ENCODE peak calls at places on chromosomes 6 and 20, in nine cellular contexts. I, Z, H, W, R, E, Q, S and Y are unnamed samples.

GRCh38 chr20:22789661-22790060 is 205.3 kb upstream of the FOXA2 start:
- DNase-seq in R (no peak), H (no peak), W (no peak), I (no peak), E (no peak), Q (no peak), Z (no peak), S (peak), Y (no peak)

GRCh38 chr20:59063358-59064213 is 21.0 kb upstream of the PRELID3B start:
- DNase-seq in W (no peak), H (no peak), I (peak), E (peak), S (peak), Q (no peak), Z (no peak), R (no peak), Y (no peak)

GRCh38 chr6:67698534-67698933 is 936.5 kb upstream of the ADGRB3 start:
- DNase-seq in S (no peak), Q (no peak), E (no peak), W (no peak), R (no peak), I (no peak), Z (no peak), H (no peak), Y (no peak)

GRCh38 chr6:158460602-158461092 is 99.2 kb upstream of the TMEM181 start:
- DNase-seq in I (no peak), Q (no peak), S (no peak), H (no peak), Z (no peak), R (no peak), E (peak), W (no peak), Y (no peak)

GRCh38 chr6:3862038-3862437 is 12.9 kb downstream of the FAM50B start:
- DNase-seq in R (no peak), E (no peak), W (no peak), Q (no peak), S (no peak), I (no peak), H (no peak), Z (no peak), Y (no peak)

GRCh38 chr6:40719671-40720374 is 132.7 kb upstream of the LRFN2 start:
- DNase-seq in I (no peak), H (no peak), W (no peak), S (peak), Q (peak), Z (no peak), E (peak), R (peak), Y (no peak)

GRCh38 chr6:4817551-4817950 is 41.3 kb downstream of the CDYL start:
- DNase-seq in W (no peak), E (peak), I (no peak), H (no peak), Z (no peak), Q (no peak), S (no peak), R (no peak), Y (no peak)

GRCh38 chr6:42210551-42210950 is 7.1 kb downstream of the MRPS10 start:
- DNase-seq in Z (no peak), W (no peak), E (no peak), H (no peak), R (no peak), I (no peak), Q (peak), S (no peak), Y (no peak)

GRCh38 chr6:47822856-47823554 is 41.2 kb downstream of the OPN5 start:
- DNase-seq in R (no peak), Q (no peak), H (no peak), E (no peak), S (no peak), I (no peak), Z (no peak), W (no peak), Y (no peak)

GRCh38 chr6:72412709-72413044 is 209.2 kb upstream of the KCNQ5 start:
- DNase-seq in S (no peak), Z (no peak), H (no peak), I (no peak), Q (no peak), W (no peak), E (no peak), R (no peak), Y (no peak)

GRCh38 chr6:145948328-145948727 is 15.8 kb downstream of the SHPRH start:
- DNase-seq in S (no peak), I (no peak), Z (no peak), R (no peak), Q (no peak), H (no peak), E (peak), W (no peak), Y (no peak)

GRCh38 chr20:63290677-63291472 is 2.1 kb upstream of the COL20A1 start:
- DNase-seq in H (peak), R (peak), Q (no peak), W (peak), I (peak), S (peak), Z (no peak), E (peak), Y (peak)

GRCh38 chr20:24777746-24778145 is 171.3 kb upstream of the CST7 start:
- DNase-seq in H (no peak), Q (no peak), E (no peak), W (no peak), R (no peak), Z (no peak), S (no peak), I (no peak), Y (no peak)

GRCh38 chr6:12504325-12504966 is 212.1 kb upstream of the PHACTR1 start:
- DNase-seq in W (no peak), E (no peak), Z (no peak), S (peak), R (peak), Q (no peak), H (no peak), I (peak), Y (no peak)

GRCh38 chr20:47351643-47352331 is 4.7 kb downstream of the ZMYND8 start:
- DNase-seq in Q (peak), Z (no peak), H (no peak), S (no peak), W (no peak), R (no peak), E (no peak), I (no peak), Y (no peak)

GRCh38 chr6:98239057-98239456 is 595.3 kb upstream of the POU3F2 start:
- DNase-seq in W (no peak), H (no peak), I (no peak), E (no peak), Q (no peak), R (no peak), S (no peak), Z (no peak), Y (no peak)

GRCh38 chr20:61957961-61958715 is 107.5 kb downstream of the TAF4 start:
- DNase-seq in Z (no peak), H (no peak), S (no peak), W (peak), I (no peak), R (no peak), Q (no peak), E (no peak), Y (no peak)

GRCh38 chr6:2714359-2714895 is 36.3 kb downstream of the MYLK4 start:
- DNase-seq in I (no peak), Q (no peak), H (no peak), R (no peak), Z (no peak), S (no peak), W (no peak), E (peak), Y (no peak)

GRCh38 chr6:164133095-164133494 is 718.6 kb downstream of the QKI start:
- DNase-seq in Q (peak), Z (no peak), H (no peak), R (no peak), I (no peak), W (no peak), S (peak), E (no peak), Y (no peak)

GRCh38 chr6:54602591-54602990 is 244.0 kb upstream of the FAM83B start:
- DNase-seq in Q (no peak), E (no peak), I (no peak), W (no peak), S (no peak), Z (no peak), R (no peak), H (no peak), Y (no peak)

GRCh38 chr6:135434095-135434494 is 63.4 kb downstream of the AHI1 start:
- DNase-seq in R (no peak), Q (no peak), S (no peak), Z (no peak), W (no peak), H (no peak), E (no peak), I (no peak), Y (no peak)

GRCh38 chr20:32984196-32984595 is 20.0 kb downstream of the SUN5 start:
- DNase-seq in E (no peak), H (no peak), I (peak), S (peak), R (no peak), W (peak), Z (no peak), Q (no peak), Y (no peak)

GRCh38 chr6:55670850-55671413 is 91.9 kb upstream of the HMGCLL1 start:
- DNase-seq in R (no peak), Q (no peak), S (no peak), I (no peak), H (no peak), W (no peak), Z (no peak), E (no peak), Y (no peak)

GRCh38 chr6:37239950-37240713 is 17.4 kb upstream of the TBC1D22B start:
- DNase-seq in S (peak), Z (peak), W (peak), R (no peak), H (no peak), Q (peak), I (peak), E (peak), Y (no peak)

GRCh38 chr6:8530775-8531435 is 95.6 kb upstream of the SLC35B3 start:
- DNase-seq in R (no peak), E (no peak), W (no peak), H (no peak), Z (no peak), Q (peak), I (peak), S (no peak), Y (no peak)

GRCh38 chr6:119669228-119669627 is 319.7 kb upstream of the MAN1A1 start:
- DNase-seq in I (no peak), Z (no peak), E (peak), W (no peak), H (no peak), R (no peak), S (no peak), Q (no peak), Y (no peak)

GRCh38 chr6:23874985-23875384 is 251.0 kb upstream of the NRSN1 start:
- DNase-seq in H (no peak), Z (no peak), R (no peak), S (no peak), E (no peak), W (no peak), Q (no peak), I (no peak), Y (no peak)

GRCh38 chr6:3324262-3324942 is 65.7 kb downstream of the PSMG4 start:
- DNase-seq in I (no peak), S (peak), R (no peak), E (peak), Q (no peak), Z (no peak), H (no peak), W (no peak), Y (no peak)

GRCh38 chr20:60249436-60249835 is 291.2 kb downstream of the CDH26 start:
- DNase-seq in H (no peak), R (no peak), I (no peak), S (no peak), Q (no peak), E (peak), W (no peak), Z (no peak), Y (no peak)

GRCh38 chr6:144377586-144377985 is 92.5 kb downstream of the UTRN start:
- DNase-seq in E (peak), H (no peak), I (no peak), R (no peak), W (no peak), Q (no peak), Z (no peak), S (no peak), Y (no peak)

GRCh38 chr6:153167026-153167891 is 36.2 kb upstream of the RGS17 start:
- DNase-seq in Z (no peak), H (no peak), S (no peak), E (peak), Q (no peak), R (no peak), I (no peak), W (no peak), Y (no peak)

GRCh38 chr20:20362774-20363435 is 5.0 kb upstream of the INSM1 start:
- DNase-seq in W (no peak), E (no peak), Q (peak), H (peak), S (peak), I (no peak), Z (no peak), R (peak), Y (no peak)

GRCh38 chr6:116476021-116476678 is 15.0 kb downstream of the CALHM6 start:
- DNase-seq in W (peak), I (no peak), S (no peak), Q (no peak), R (no peak), H (no peak), Z (no peak), E (peak), Y (no peak)

GRCh38 chr6:83221886-83222479 is 28.8 kb downstream of the RWDD2A start:
- DNase-seq in I (peak), S (peak), H (no peak), Z (no peak), Q (peak), E (no peak), R (no peak), W (no peak), Y (peak)

GRCh38 chr6:43014434-43014909 is 423 bp downstream of the KLHDC3 start:
- DNase-seq in Z (no peak), R (no peak), E (no peak), W (no peak), Q (peak), S (peak), H (no peak), I (no peak), Y (no peak)

GRCh38 chr20:9978395-9979004 is 56.3 kb upstream of the ANKEF1 start:
- DNase-seq in I (peak), E (peak), S (peak), R (no peak), Z (no peak), H (peak), W (peak), Q (peak), Y (peak)

GRCh38 chr20:3898639-3899038 is 9.5 kb downstream of the PANK2 start:
- DNase-seq in I (no peak), S (no peak), Q (no peak), H (no peak), R (no peak), W (no peak), Z (no peak), E (no peak), Y (no peak)

GRCh38 chr6:160949531-160949930 is 42.0 kb upstream of the MAP3K4 start:
- DNase-seq in S (no peak), I (no peak), Z (no peak), R (no peak), Q (no peak), E (no peak), H (no peak), W (no peak), Y (no peak)